ENCODE peak calls at places on chromosomes 2 and 18, in four cellular contexts. H is upper lobe of left lung, Z is brain microvascular endothelial cell, B is A673. Q is an unnamed sample.
A peak's percentile ranks its signal among the peaks of the same experiment; 100 is the strongest.

GRCh38 chr18:61742555-61743429 is 150.0 kb downstream of the RNF152 start:
- DNase-seq in H (peak; percentile 26), Z (no peak), B (no peak), Q (no peak)

GRCh38 chr2:173217106-173217840 is 137.4 kb upstream of the CDCA7 start:
- DNase-seq in H (no peak), Z (no peak), B (peak; percentile 28), Q (no peak)

GRCh38 chr2:122390406-122390805 is 635.0 kb downstream of the TSN start:
- DNase-seq in H (no peak), Z (no peak), B (peak; percentile 87), Q (no peak)

GRCh38 chr2:127508025-127508620 is 18.2 kb downstream of the IWS1 start:
- DNase-seq in H (no peak), Z (peak; percentile 60), B (no peak), Q (no peak)

GRCh38 chr2:179261161-179261825 is 3.3 kb downstream of the SESTD1 start:
- DNase-seq in H (no peak), Z (no peak), B (no peak), Q (no peak)

GRCh38 chr2:26471278-26471677 is 6.6 kb downstream of the OTOF start:
- DNase-seq in H (no peak), Z (no peak), B (no peak), Q (peak; percentile 73)

GRCh38 chr2:222796413-222797103 is 64.3 kb upstream of the ACSL3 start:
- DNase-seq in H (peak; percentile 35), Z (peak; percentile 5), B (peak; percentile 34), Q (no peak)

GRCh38 chr2:240627736-240628506 is 2.6 kb downstream of the GPR35 start:
- DNase-seq in H (no peak), Z (no peak), B (no peak), Q (peak; percentile 72)

GRCh38 chr2:35946431-35946991 is 409.1 kb upstream of the CRIM1 start:
- DNase-seq in H (no peak), Z (no peak), B (no peak), Q (no peak)

GRCh38 chr2:11852526-11853196 is 106.2 kb downstream of the LPIN1 start:
- DNase-seq in H (no peak), Z (no peak), B (no peak), Q (no peak)

GRCh38 chr2:88955607-88956006 is 264.1 kb downstream of the RPIA start:
- DNase-seq in H (no peak), Z (no peak), B (no peak), Q (no peak)

GRCh38 chr2:47414682-47415458 is 11.9 kb downstream of the MSH2 start:
- DNase-seq in H (no peak), Z (no peak), B (no peak), Q (no peak)

GRCh38 chr2:45732436-45732835 is 81.0 kb downstream of the PRKCE start:
- DNase-seq in H (no peak), Z (no peak), B (no peak), Q (no peak)

GRCh38 chr2:18357537-18357936 is 202.9 kb downstream of the RDH14 start:
- DNase-seq in H (no peak), Z (no peak), B (no peak), Q (no peak)

GRCh38 chr2:25964891-25965290 is 17.4 kb downstream of the KIF3C start:
- DNase-seq in H (no peak), Z (peak; percentile 12), B (no peak), Q (peak; percentile 76)

GRCh38 chr2:72143441-72144356 is 4.0 kb downstream of the CYP26B1 start:
- DNase-seq in H (no peak), Z (no peak), B (no peak), Q (peak; percentile 89)

GRCh38 chr2:241156997-241157441 is 6.8 kb downstream of the PPP1R7 start:
- DNase-seq in H (no peak), Z (no peak), B (no peak), Q (no peak)

GRCh38 chr18:32442575-32442974 is 28.1 kb downstream of the GAREM1 start:
- DNase-seq in H (no peak), Z (no peak), B (no peak), Q (no peak)

GRCh38 chr18:30160124-30160523 is 882.4 kb downstream of the DSC3 start:
- DNase-seq in H (no peak), Z (no peak), B (no peak), Q (no peak)

GRCh38 chr2:99922664-99923063 is 219.7 kb downstream of the AFF3 start:
- DNase-seq in H (no peak), Z (no peak), B (no peak), Q (no peak)

GRCh38 chr2:85037622-85038021 is 66.7 kb downstream of the KCMF1 start:
- DNase-seq in H (no peak), Z (no peak), B (no peak), Q (no peak)

GRCh38 chr18:2588666-2589344 is 17.4 kb downstream of the NDC80 start:
- DNase-seq in H (no peak), Z (no peak), B (no peak), Q (no peak)

GRCh38 chr2:239670463-239671120 is 269.8 kb upstream of the HDAC4 start:
- DNase-seq in H (no peak), Z (no peak), B (no peak), Q (peak; percentile 27)

GRCh38 chr2:8798393-8798792 is 39.0 kb downstream of the KIDINS220 start:
- DNase-seq in H (no peak), Z (no peak), B (no peak), Q (no peak)

GRCh38 chr2:8794923-8795825 is 42.2 kb downstream of the KIDINS220 start:
- DNase-seq in H (no peak), Z (no peak), B (no peak), Q (peak; percentile 50)

GRCh38 chr2:8796878-8797550 is 40.4 kb downstream of the KIDINS220 start:
- DNase-seq in H (no peak), Z (no peak), B (no peak), Q (no peak)

GRCh38 chr2:8797682-8798081 is 39.7 kb downstream of the KIDINS220 start:
- DNase-seq in H (no peak), Z (no peak), B (no peak), Q (no peak)

DNA sequence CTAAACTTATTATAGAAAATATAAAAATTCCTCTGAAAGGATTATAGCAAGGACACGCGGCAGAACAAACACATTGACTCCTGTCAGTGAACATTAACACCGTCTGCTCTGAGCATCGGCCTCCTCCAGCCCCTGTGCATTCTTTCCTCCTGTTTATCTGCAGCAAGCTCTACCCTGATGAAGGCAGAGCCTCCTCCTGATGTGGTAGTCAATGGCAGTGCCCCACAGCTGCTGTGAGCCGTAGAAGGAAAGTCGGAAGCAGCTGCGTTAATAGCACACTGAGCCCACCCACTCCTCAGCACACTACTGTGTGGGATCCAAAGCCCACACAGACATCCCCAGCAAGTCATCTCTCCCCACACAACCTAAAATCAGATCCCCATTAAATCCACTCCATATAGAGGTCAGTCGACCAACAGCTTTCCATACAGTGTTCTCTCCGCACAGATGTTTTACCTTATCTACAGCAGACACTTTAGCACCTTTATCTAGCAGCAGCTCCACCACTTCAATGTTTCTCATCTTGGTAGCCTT is 41.0 kb downstream of the KIDINS220 start:
- DNase-seq in H (no peak), Z (no peak), B (no peak), Q (no peak)
- H3K4me3 ChIP-seq in H (no peak overlapping the region), Z (no peak overlapping the region), B (no peak overlapping the region), Q (no peak overlapping the region)

GRCh38 chr18:35306588-35307250 is 16.7 kb upstream of the ZSCAN30 start:
- DNase-seq in H (no peak), Z (no peak), B (no peak), Q (no peak)
- H3K36me3 ChIP-seq in H (peaks cover 7% of the 10 kb centered on the region), Z (peaks cover 30% of the 10 kb centered on the region), B (peaks cover 30% of the 10 kb centered on the region), Q (peaks cover 46% of the 10 kb centered on the region)

GRCh38 chr2:233353101-233353768 is 1.1 kb upstream of the DGKD start:
- DNase-seq in H (no peak), Z (no peak), B (no peak), Q (no peak)
- H3K4me3 ChIP-seq in H (peak overlapping the region; percentile 86), Z (no peak overlapping the region), B (peak overlapping the region; percentile 61), Q (peak overlapping the region; percentile 73)

GRCh38 chr18:23134780-23135678 is at the start of gene CABLES1:
- DNase-seq in H (peak; percentile 76), Z (peak; percentile 43), B (peak; percentile 56), Q (peak; percentile 95)

GRCh38 chr18:23135679-23136325 is 517 bp downstream of the CABLES1 start:
- DNase-seq in H (no peak), Z (no peak), B (peak; percentile 50), Q (peak; percentile 96)

GRCh38 chr18:23131693-23132319 is 3.5 kb upstream of the CABLES1 start:
- DNase-seq in H (peak; percentile 71), Z (peak; percentile 87), B (peak; percentile 84), Q (peak; percentile 94)

GRCh38 chr18:23136326-23137092 is 1.2 kb downstream of the CABLES1 start:
- DNase-seq in H (peak; percentile 46), Z (no peak), B (no peak), Q (peak; percentile 96)

GRCh38 chr18:23133860-23134779 is 1.2 kb upstream of the CABLES1 start:
- DNase-seq in H (peak; percentile 73), Z (no peak), B (peak; percentile 41), Q (no peak)
- H3K36me3 ChIP-seq in H (no peaks in the 10 kb centered on the region), Z (no peaks in the 10 kb centered on the region), B (no peaks in the 10 kb centered on the region), Q (no peaks in the 10 kb centered on the region)

GRCh38 chr2:56185101-56185581 is 1.4 kb downstream of the CCDC85A start:
- DNase-seq in H (peak; percentile 39), Z (no peak), B (peak; percentile 8), Q (peak; percentile 86)
- H3K4me3 ChIP-seq in H (peak overlapping the region; percentile 63), Z (peak overlapping the region; percentile 38), B (peak overlapping the region; percentile 54), Q (peak overlapping the region; percentile 33)

GRCh38 chr2:63594622-63595021 is 5.9 kb downstream of the MDH1 start:
- DNase-seq in H (no peak), Z (no peak), B (no peak), Q (no peak)
- H3K36me3 ChIP-seq in H (no peaks in the 10 kb centered on the region), Z (peaks cover 9% of the 10 kb centered on the region), B (peaks cover 28% of the 10 kb centered on the region), Q (peaks cover 43% of the 10 kb centered on the region)

DNA sequence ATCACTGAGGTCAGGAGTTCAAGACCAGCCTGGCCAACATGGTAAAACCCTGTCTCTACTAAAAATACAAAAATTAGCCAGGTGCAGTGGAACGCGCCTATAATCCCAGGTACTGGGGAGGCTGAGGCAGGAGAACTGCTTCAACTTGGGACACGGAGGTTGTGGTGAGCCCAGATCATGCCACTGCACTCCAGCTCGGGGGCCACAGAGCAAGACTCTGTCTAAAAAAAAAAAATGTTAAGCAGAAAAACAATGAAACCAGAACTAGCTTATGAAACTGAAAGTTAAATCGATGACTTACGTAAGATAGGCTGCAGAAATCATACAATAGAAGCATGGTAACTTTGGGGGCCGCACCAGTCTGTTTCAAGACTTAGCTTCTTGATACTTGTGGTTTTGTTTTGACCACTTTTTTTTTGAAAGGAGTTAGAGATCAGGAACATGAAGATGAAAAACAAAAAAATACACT is 6.2 kb upstream of the GPR155 start:
- DNase-seq in H (peak; percentile 25), Z (no peak), B (no peak), Q (no peak)
- H3K4me3 ChIP-seq in H (no peak overlapping the region), Z (no peak overlapping the region), B (no peak overlapping the region), Q (no peak overlapping the region)

GRCh38 chr2:219220652-219221402 is 2.1 kb upstream of the ABCB6 start:
- DNase-seq in H (no peak), Z (no peak), B (no peak), Q (peak; percentile 21)
- H3K36me3 ChIP-seq in H (peaks cover 46% of the 10 kb centered on the region), Z (peaks cover 52% of the 10 kb centered on the region), B (peaks cover 64% of the 10 kb centered on the region), Q (peaks cover 61% of the 10 kb centered on the region)